ENCODE peak calls at places on chromosomes 12 and 14, in four cellular contexts. One of them, this sample, is unnamed.

GRCh38 chr14:64950889-64951288 is 8.3 kb upstream of the GPX2 start:
- DNase-seq in K562: no peak
- DNase-seq in A549: no peak
- DNase-seq in GM12878: no peak
- DNase-seq in this sample: no peak

GRCh38 chr12:110531741-110532333 is 29.7 kb downstream of the RAD9B start:
- DNase-seq in K562: no peak
- DNase-seq in A549: no peak
- DNase-seq in GM12878: peak
- DNase-seq in this sample: peak

GRCh38 chr12:6341439-6342139 is at the start of gene TNFRSF1A:
- DNase-seq in K562: peak
- DNase-seq in A549: peak
- DNase-seq in GM12878: no peak
- DNase-seq in this sample: peak

GRCh38 chr12:70540996-70541395 is 96.2 kb downstream of the PTPRB start:
- DNase-seq in K562: no peak
- DNase-seq in A549: no peak
- DNase-seq in GM12878: no peak
- DNase-seq in this sample: no peak

GRCh38 chr14:20438664-20439063 is 2.7 kb upstream of the KLHL33 start:
- DNase-seq in K562: no peak
- DNase-seq in A549: no peak
- DNase-seq in GM12878: no peak
- DNase-seq in this sample: peak

GRCh38 chr12:124687695-124688301 is 120.4 kb upstream of the NCOR2 start:
- DNase-seq in K562: no peak
- DNase-seq in A549: no peak
- DNase-seq in GM12878: no peak
- DNase-seq in this sample: peak

GRCh38 chr12:2890388-2891239 is at the start of gene TULP3:
- DNase-seq in K562: peak
- DNase-seq in A549: peak
- DNase-seq in GM12878: peak
- DNase-seq in this sample: peak

GRCh38 chr14:80772504-80772903 is 169.0 kb downstream of the CEP128 start:
- DNase-seq in K562: no peak
- DNase-seq in A549: no peak
- DNase-seq in GM12878: no peak
- DNase-seq in this sample: no peak

GRCh38 chr14:43539210-43539609 is 967.9 kb downstream of the FSCB start:
- DNase-seq in K562: no peak
- DNase-seq in A549: peak
- DNase-seq in GM12878: no peak
- DNase-seq in this sample: no peak

GRCh38 chr12:48542300-48542928 is 17.0 kb downstream of the OR8S1 start:
- DNase-seq in K562: peak
- DNase-seq in A549: peak
- DNase-seq in GM12878: no peak
- DNase-seq in this sample: peak

GRCh38 chr14:80658733-80659132 is 282.8 kb downstream of the CEP128 start:
- DNase-seq in K562: no peak
- DNase-seq in A549: no peak
- DNase-seq in GM12878: no peak
- DNase-seq in this sample: no peak

GRCh38 chr12:131808744-131809371 is 19.3 kb upstream of the MMP17 start:
- DNase-seq in K562: no peak
- DNase-seq in A549: no peak
- DNase-seq in GM12878: peak
- DNase-seq in this sample: peak

GRCh38 chr14:81247271-81247766 is 26.6 kb upstream of the GTF2A1 start:
- DNase-seq in K562: no peak
- DNase-seq in A549: no peak
- DNase-seq in GM12878: no peak
- DNase-seq in this sample: no peak

DNA sequence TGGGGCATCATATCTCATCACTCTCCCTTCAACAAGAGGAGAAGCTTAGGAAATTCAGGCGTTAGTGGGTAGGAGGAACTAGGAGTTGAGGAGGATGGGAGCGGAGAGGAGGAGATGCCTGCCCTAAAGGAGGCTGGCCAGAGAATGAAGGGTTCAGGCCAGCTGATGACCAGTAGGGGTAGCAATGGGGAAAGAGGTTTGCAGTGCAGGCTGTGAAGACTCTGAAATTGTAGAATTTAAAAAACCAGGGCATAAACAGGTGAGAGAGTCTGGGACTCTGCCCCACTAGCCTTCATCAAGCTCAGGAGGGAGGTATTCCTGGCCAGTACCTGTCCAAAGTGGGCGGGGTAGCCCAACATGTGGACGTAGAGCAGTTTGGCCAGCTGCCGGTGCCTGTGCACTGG is 807 bp downstream of the AP1G2 start:
- DNase-seq in K562: no peak
- DNase-seq in A549: peak
- DNase-seq in GM12878: no peak
- DNase-seq in this sample: no peak
- TF ChIP-seq CTCF in K562: peak
- TF ChIP-seq CTCF in A549: peak
- TF ChIP-seq CTCF in GM12878: no peak
- TF ChIP-seq CTCF in this sample: no peak

GRCh38 chr14:74519316-74520074 is 25.9 kb downstream of the ISCA2 start:
- DNase-seq in K562: no peak
- DNase-seq in A549: no peak
- DNase-seq in GM12878: no peak
- DNase-seq in this sample: no peak
- TF ChIP-seq MYC in K562: no peak
- TF ChIP-seq MYC in A549: no peak
- TF ChIP-seq MYC in GM12878: no peak
- TF ChIP-seq MYC in this sample: no peak

GRCh38 chr14:89418452-89418851 is 1.4 kb upstream of the FOXN3 start:
- DNase-seq in K562: no peak
- DNase-seq in A549: no peak
- DNase-seq in GM12878: no peak
- DNase-seq in this sample: peak

GRCh38 chr14:89417111-89417468 is at the start of gene FOXN3:
- DNase-seq in K562: peak
- DNase-seq in A549: peak
- DNase-seq in GM12878: no peak
- DNase-seq in this sample: peak

GRCh38 chr14:89415139-89415538 is 1.9 kb downstream of the FOXN3 start:
- DNase-seq in K562: no peak
- DNase-seq in A549: no peak
- DNase-seq in GM12878: no peak
- DNase-seq in this sample: no peak

GRCh38 chr14:89417469-89418225 is 614 bp upstream of the FOXN3 start:
- DNase-seq in K562: peak
- DNase-seq in A549: peak
- DNase-seq in GM12878: peak
- DNase-seq in this sample: peak

DNA sequence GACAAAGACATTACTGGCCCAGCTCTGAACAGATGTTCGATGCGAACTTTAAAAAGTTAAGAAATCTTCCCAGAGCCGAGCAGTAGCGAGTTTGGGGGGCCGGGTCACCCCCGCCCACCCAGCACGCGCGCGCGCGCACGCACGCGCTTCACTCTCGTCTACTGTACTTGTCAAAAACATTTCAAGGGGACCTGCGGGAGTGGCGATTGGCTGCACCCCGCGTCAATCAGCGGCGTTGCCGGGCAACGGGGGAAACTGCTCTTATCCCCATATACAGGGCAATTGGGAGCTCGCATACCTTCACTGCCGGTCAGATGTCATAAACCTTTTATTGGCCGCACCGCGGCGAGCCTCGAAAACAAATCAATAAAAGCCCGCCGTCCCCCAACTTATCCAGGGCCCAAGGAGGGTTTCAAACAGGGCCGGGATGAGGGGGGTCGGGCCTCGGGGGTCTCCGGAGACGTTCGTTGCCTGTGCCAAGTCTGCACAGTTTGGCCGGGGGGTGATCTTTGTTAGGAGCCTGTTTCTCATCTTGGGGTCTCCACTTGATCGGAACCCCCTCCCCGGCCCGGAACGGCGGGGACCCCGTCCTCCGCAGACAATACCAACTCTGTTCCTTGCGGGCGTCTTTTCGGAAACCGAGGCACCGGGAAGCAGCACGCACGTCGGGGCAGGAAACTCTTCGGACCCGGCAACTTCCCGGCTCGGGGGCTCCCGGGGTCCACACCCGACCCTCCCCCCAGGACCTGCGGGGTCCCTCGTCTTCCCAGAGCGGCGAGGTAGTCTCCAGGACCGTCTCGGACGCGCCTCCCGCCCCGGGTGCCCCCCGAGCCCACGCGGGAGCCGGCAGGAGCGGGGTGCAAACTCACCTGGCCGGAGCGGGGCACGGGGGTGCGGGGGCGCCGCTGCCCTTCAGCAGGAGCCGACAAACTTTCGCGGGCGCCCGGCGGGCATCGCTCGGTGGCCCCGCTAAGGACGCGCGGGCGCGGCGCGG is 734 bp downstream of the FOXN3 start:
- DNase-seq in K562: peak
- DNase-seq in A549: peak
- DNase-seq in GM12878: peak
- DNase-seq in this sample: peak
- TF ChIP-seq POLR2A in K562: no peak
- TF ChIP-seq POLR2A in A549: no peak
- TF ChIP-seq POLR2A in GM12878: peak
- TF ChIP-seq POLR2A in this sample: no peak

DNA sequence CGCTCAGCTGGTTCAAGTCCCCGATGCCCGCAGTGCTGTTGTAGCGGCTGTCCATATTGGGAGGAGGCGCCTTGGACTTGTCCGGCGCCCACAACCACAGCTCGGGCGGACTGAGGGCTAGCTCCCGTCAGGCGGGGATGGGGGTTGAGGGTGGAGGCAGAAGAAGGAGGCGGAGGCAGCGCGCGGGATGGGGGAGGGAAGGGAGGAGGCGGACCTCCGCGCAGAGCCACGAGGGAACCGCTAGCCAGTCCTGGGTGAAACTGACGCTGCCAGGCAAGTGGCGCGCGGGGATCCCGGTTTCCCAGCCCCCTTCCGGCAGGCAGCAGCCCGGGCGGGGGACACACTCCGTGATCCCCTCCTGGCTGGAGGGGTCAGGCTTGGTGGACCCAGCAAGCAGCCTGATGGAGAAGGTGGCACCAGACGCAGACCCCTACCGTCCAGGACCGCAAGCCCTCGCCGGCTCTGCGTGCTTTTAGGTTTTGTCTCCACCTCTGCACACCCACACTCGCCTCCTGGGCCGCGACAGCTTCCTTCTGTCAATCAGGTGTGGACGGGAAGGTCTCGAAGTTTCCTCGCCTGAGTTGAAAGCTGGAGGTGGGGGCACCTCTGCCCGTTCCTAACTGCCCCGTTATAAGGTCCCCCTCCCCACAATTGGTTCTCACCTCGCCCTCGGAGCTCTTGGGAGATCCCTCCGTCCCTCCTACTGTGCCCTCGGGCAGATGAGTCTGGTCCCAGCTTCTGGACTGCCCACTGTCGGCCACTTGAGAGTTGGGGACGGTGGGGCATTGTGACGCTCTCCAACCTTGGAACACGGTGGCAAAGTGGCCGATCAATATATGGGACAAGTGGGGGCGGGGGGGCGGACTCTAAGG is at the start of gene CPNE8:
- DNase-seq in K562: peak
- DNase-seq in A549: peak
- DNase-seq in GM12878: peak
- DNase-seq in this sample: peak
- TF ChIP-seq CTCF in K562: no peak
- TF ChIP-seq CTCF in A549: no peak
- TF ChIP-seq CTCF in GM12878: peak
- TF ChIP-seq CTCF in this sample: no peak

DNA sequence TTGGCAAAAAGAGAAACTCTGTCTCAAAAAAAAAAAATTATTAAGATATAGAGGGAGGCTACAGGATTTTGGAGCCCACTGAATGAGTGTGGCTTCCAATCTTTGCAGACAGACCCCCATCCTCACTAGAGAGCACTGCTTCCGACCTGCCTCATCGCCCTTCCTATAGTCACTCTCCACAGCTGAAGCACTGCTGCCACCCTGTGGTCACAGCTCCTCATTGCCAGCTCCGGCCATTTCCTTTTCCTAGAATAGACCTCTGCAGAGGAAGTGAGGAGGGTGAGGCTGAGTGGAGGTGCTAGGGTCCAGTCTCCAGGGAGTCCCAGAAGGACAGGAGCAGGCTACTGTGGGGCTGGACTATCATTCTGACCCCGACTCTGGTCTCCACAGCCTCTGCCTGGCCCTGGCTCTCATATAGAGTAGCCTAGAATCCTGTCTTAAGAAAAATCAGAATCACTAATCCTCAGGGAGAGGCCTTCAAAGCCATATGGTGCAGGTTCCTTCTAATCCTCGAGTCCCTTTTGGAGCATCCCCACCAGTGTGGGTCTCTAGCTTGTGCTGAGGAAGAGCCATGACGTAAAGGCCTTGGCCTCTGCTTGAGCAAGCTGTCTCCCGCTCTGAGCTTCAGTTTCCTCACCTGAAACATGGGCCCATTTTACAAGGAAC is 1.4 kb upstream of the NPFF start:
- DNase-seq in K562: peak
- DNase-seq in A549: peak
- DNase-seq in GM12878: peak
- DNase-seq in this sample: peak
- TF ChIP-seq MYC in K562: peak
- TF ChIP-seq MYC in A549: no peak
- TF ChIP-seq MYC in GM12878: no peak
- TF ChIP-seq MYC in this sample: no peak

This sample was measured in NB4.